ENCODE peak calls at places on chromosomes 3 and 15, in five cellular contexts. V is Kasumi-1; R is fibroblast of the aortic adventitia; X is effector CD8-positive, alpha-beta T cell; S is stimulated activated CD8-positive, alpha-beta memory T cell treated with anti-CD3 and anti-CD28 coated beads, Interleukin-15, amount 100 ng/mL, for 24 hours. O is an unnamed sample.
A peak's percentile ranks its signal among the peaks of the same experiment; 100 is the strongest.

GRCh38 chr3:178393833-178394232 is 142.4 kb upstream of the KCNMB2 start:
- DNase-seq in V (no peak), R (peak; percentile 76), X (no peak), S (no peak), O (no peak)

GRCh38 chr3:120567370-120568197 is 28.6 kb upstream of the NDUFB4 start:
- DNase-seq in V (peak; percentile 85), R (peak; percentile 52), X (no peak), S (no peak), O (no peak)

GRCh38 chr3:112647122-112647521 is 6.2 kb upstream of the CCDC80 start:
- DNase-seq in V (no peak), R (peak; percentile 91), X (no peak), S (no peak), O (no peak)

GRCh38 chr3:81684739-81685395 is 76.6 kb downstream of the GBE1 start:
- DNase-seq in V (no peak), R (peak; percentile 19), X (no peak), S (no peak), O (no peak)

GRCh38 chr3:141795719-141796435 is 32.7 kb downstream of the GRK7 start:
- DNase-seq in V (peak; percentile 44), R (peak; percentile 84), X (no peak), S (no peak), O (peak; percentile 38)

GRCh38 chr3:184361932-184362667 is 590 bp downstream of the POLR2H start:
- DNase-seq in V (peak; percentile 78), R (no peak), X (peak; percentile 38), S (peak; percentile 23), O (no peak)

GRCh38 chr15:94844188-94844532 is 612.8 kb downstream of the MCTP2 start:
- DNase-seq in V (no peak), R (no peak), X (no peak), S (no peak), O (no peak)

GRCh38 chr3:64666171-64666581 is 21.6 kb downstream of the ADAMTS9 start:
- DNase-seq in V (no peak), R (no peak), X (no peak), S (no peak), O (no peak)

GRCh38 chr3:153129426-153129825 is 32.6 kb upstream of the RAP2B start:
- DNase-seq in V (no peak), R (no peak), X (no peak), S (no peak), O (no peak)

GRCh38 chr15:56365075-56365711 is at the start of gene TEX9:
- DNase-seq in V (peak; percentile 82), R (peak; percentile 83), X (peak; percentile 41), S (peak; percentile 33), O (peak; percentile 52)

GRCh38 chr3:123781571-123782275 is 102.4 kb downstream of the MYLK start:
- DNase-seq in V (no peak), R (no peak), X (no peak), S (no peak), O (no peak)

GRCh38 chr3:67017211-67017610 is 19.1 kb downstream of the KBTBD8 start:
- DNase-seq in V (no peak), R (peak; percentile 81), X (no peak), S (no peak), O (no peak)

GRCh38 chr3:149542375-149543312 is 68.1 kb downstream of the TM4SF4 start:
- DNase-seq in V (no peak), R (peak; percentile 54), X (no peak), S (no peak), O (no peak)

GRCh38 chr15:90987561-90988141 is 6.7 kb downstream of the PRC1 start:
- DNase-seq in V (no peak), R (peak; percentile 12), X (no peak), S (no peak), O (no peak)

GRCh38 chr3:12393894-12394293 is 90.4 kb upstream of the TSEN2 start:
- DNase-seq in V (no peak), R (peak; percentile 99), X (no peak), S (no peak), O (no peak)

GRCh38 chr15:58110999-58111717 is 27.0 kb upstream of the AQP9 start:
- DNase-seq in V (no peak), R (no peak), X (no peak), S (no peak), O (no peak)

O was measured in omental fat pad.